ENCODE peak calls at places on chromosomes 3 and 15, in seven cellular contexts. H, T, K, U, A, B and M are unnamed samples.

GRCh38 chr3:48680811-48681540 is 4.7 kb downstream of the NCKIPSD start:
- DNase-seq in U (no peak), T (no peak), H (no peak), K (no peak), B (no peak), A (no peak), M (no peak)

GRCh38 chr15:78120523-78120922 is 10.7 kb downstream of the CIB2 start:
- DNase-seq in K (no peak), B (no peak), H (no peak), T (no peak), U (no peak), A (no peak), M (no peak)

GRCh38 chr3:187909871-187910270 is 164.6 kb upstream of the BCL6 start:
- DNase-seq in H (no peak), K (no peak), A (no peak), U (peak), T (no peak), B (no peak), M (no peak)

GRCh38 chr15:75431682-75432081 is 19.8 kb downstream of the SIN3A start:
- DNase-seq in T (no peak), K (no peak), H (no peak), A (no peak), B (no peak), U (peak), M (no peak)

GRCh38 chr15:43920201-43920600 is 93.4 kb downstream of the WDR76 start:
- DNase-seq in B (no peak), U (no peak), H (no peak), A (no peak), T (no peak), K (no peak), M (no peak)

GRCh38 chr3:129614927-129615363 is 8.5 kb upstream of the PLXND1 start:
- DNase-seq in B (no peak), K (no peak), T (no peak), H (no peak), A (no peak), U (no peak), M (peak)

GRCh38 chr3:140931016-140931454 is 10.6 kb upstream of the SLC25A36 start:
- DNase-seq in H (no peak), B (no peak), A (no peak), K (no peak), T (peak), U (no peak), M (no peak)

GRCh38 chr3:46264002-46264401 is 21.7 kb downstream of the CCR3 start:
- DNase-seq in H (no peak), K (no peak), U (no peak), B (no peak), A (no peak), T (no peak), M (no peak)

GRCh38 chr15:94417464-94418293 is 186.3 kb downstream of the MCTP2 start:
- DNase-seq in K (no peak), B (no peak), A (no peak), H (no peak), T (no peak), U (no peak), M (no peak)

GRCh38 chr3:26964313-26964712 is 341.7 kb downstream of the LRRC3B start:
- DNase-seq in U (no peak), K (no peak), T (no peak), H (no peak), A (no peak), B (no peak), M (no peak)

GRCh38 chr3:178748874-178749273 is 212.6 kb downstream of the KCNMB2 start:
- DNase-seq in H (no peak), T (no peak), B (no peak), K (no peak), A (no peak), U (no peak), M (no peak)

GRCh38 chr3:41277790-41278465 is 78.6 kb downstream of the CTNNB1 start:
- DNase-seq in B (no peak), U (no peak), T (no peak), H (no peak), A (no peak), K (no peak), M (no peak)

GRCh38 chr3:81558106-81558505 is 203.3 kb downstream of the GBE1 start:
- DNase-seq in B (no peak), K (no peak), T (no peak), A (no peak), H (no peak), U (no peak), M (no peak)

GRCh38 chr15:29454506-29454905 is 184.9 kb upstream of the NSMCE3 start:
- DNase-seq in A (no peak), U (no peak), T (no peak), H (no peak), K (no peak), B (no peak), M (no peak)

GRCh38 chr3:150922611-150923010 is 17.4 kb upstream of the MINDY4B start:
- DNase-seq in A (no peak), H (no peak), B (no peak), T (peak), U (no peak), K (no peak), M (no peak)

GRCh38 chr3:113210608-113211369 is 568 bp upstream of the BOC start:
- DNase-seq in T (peak), K (no peak), A (no peak), H (no peak), B (no peak), U (peak), M (no peak)

GRCh38 chr3:44721231-44722102 is 8.0 kb upstream of the ZNF501 start:
- DNase-seq in A (no peak), H (no peak), B (no peak), K (no peak), T (no peak), U (peak), M (no peak)

GRCh38 chr3:123284399-123285010 is 82.8 kb downstream of the SEC22A start:
- DNase-seq in K (no peak), U (no peak), B (no peak), H (no peak), A (no peak), T (no peak), M (no peak)

GRCh38 chr15:52208306-52208946 is 17.2 kb upstream of the GNB5 start:
- DNase-seq in B (no peak), H (no peak), K (peak), A (peak), U (peak), T (peak), M (peak)

GRCh38 chr3:171873561-171873960 is 30.4 kb downstream of the TMEM212 start:
- DNase-seq in B (no peak), T (no peak), U (peak), H (no peak), A (no peak), K (no peak), M (no peak)

GRCh38 chr3:14347110-14347509 is 55.3 kb upstream of the SLC6A6 start:
- DNase-seq in U (no peak), T (no peak), K (no peak), H (no peak), A (no peak), B (no peak), M (no peak)

GRCh38 chr15:90915808-90916440 is 12.8 kb downstream of the MAN2A2 start:
- DNase-seq in H (no peak), U (no peak), T (no peak), K (no peak), A (no peak), B (no peak), M (peak)

GRCh38 chr3:53704363-53704725 is 141.9 kb downstream of the CHDH start:
- DNase-seq in H (no peak), T (peak), K (no peak), A (no peak), B (no peak), U (no peak), M (no peak)

GRCh38 chr15:50953302-50953701 is 44.8 kb downstream of the AP4E1 start:
- DNase-seq in K (no peak), U (no peak), A (no peak), T (no peak), B (no peak), H (no peak), M (no peak)

GRCh38 chr15:89783111-89783860 is 7.2 kb downstream of the MESP2 start:
- DNase-seq in A (no peak), H (no peak), K (no peak), B (no peak), U (peak), T (no peak), M (no peak)

GRCh38 chr3:171614318-171614967 is 154.2 kb upstream of the TNIK start:
- DNase-seq in U (peak), A (no peak), B (no peak), H (no peak), K (peak), T (peak), M (no peak)

GRCh38 chr3:168802761-168803160 is 707.0 kb upstream of the GOLIM4 start:
- DNase-seq in U (no peak), H (no peak), K (no peak), B (no peak), A (no peak), T (no peak), M (no peak)

GRCh38 chr3:58010562-58010961 is 2.3 kb downstream of the FLNB start:
- DNase-seq in B (no peak), T (no peak), K (no peak), A (no peak), U (no peak), H (no peak), M (no peak)

GRCh38 chr15:74792227-74793016 is 10.5 kb downstream of the CSK start:
- DNase-seq in H (no peak), U (no peak), K (no peak), A (no peak), T (no peak), B (no peak), M (no peak)

GRCh38 chr15:81338422-81339007 is 14.6 kb upstream of the STARD5 start:
- DNase-seq in H (no peak), B (no peak), K (no peak), A (no peak), T (peak), U (peak), M (peak)

GRCh38 chr3:32963871-32964270 is 12.4 kb downstream of the CCR4 start:
- DNase-seq in T (no peak), H (no peak), A (no peak), U (no peak), B (no peak), K (no peak), M (no peak)

GRCh38 chr3:94028093-94028837 is at the start of gene STX19:
- DNase-seq in T (no peak), H (no peak), A (no peak), K (no peak), B (no peak), U (no peak), M (no peak)

GRCh38 chr15:34795267-34796081 is at the start of gene ACTC1:
- DNase-seq in H (no peak), U (peak), B (no peak), T (peak), A (no peak), K (peak), M (peak)